ENCODE peak calls at places on chromosomes 11 and 22, in ten cellular contexts. G is transverse colon, D is adrenal gland, C is HCT116, W is tibial nerve, N is stomach, J is IMR-90, F is K562, E is sigmoid colon, Q is ovary. Z is an unnamed sample.

GRCh38 chr11:117960406-117960805 is 25.8 kb upstream of the IL10RA start:
- DNase-seq in C (no peak), W (no peak), G (no peak), E (no peak), F (no peak), D (no peak), N (no peak), J (no peak), Q (no peak), Z (no peak)

GRCh38 chr11:112004389-112004788 is 20.8 kb upstream of the DLAT start:
- DNase-seq in G (no peak), D (no peak), F (peak; percentile 34), E (no peak), N (no peak), W (no peak), Q (no peak), C (peak; percentile 10), J (no peak), Z (no peak)

GRCh38 chr11:77422690-77423089 is 51.2 kb downstream of the PAK1 start:
- DNase-seq in D (no peak), Q (no peak), W (no peak), E (no peak), F (no peak), N (no peak), C (no peak), G (no peak), J (no peak), Z (no peak)

GRCh38 chr11:68678031-68678441 is 6.3 kb upstream of the GAL start:
- DNase-seq in E (peak; percentile 55), D (no peak), G (peak; percentile 0), N (no peak), Q (no peak), J (no peak), W (no peak), C (no peak), F (no peak), Z (no peak)

GRCh38 chr11:57568330-57568766 is 876 bp upstream of the UBE2L6 start:
- DNase-seq in W (peak; percentile 90), F (peak; percentile 85), E (peak; percentile 90), D (no peak), N (no peak), J (peak; percentile 67), Q (peak; percentile 93), C (peak; percentile 56), G (no peak), Z (no peak)

GRCh38 chr11:114291381-114291780 is 4.8 kb upstream of the NNMT start:
- DNase-seq in D (no peak), N (no peak), E (no peak), C (no peak), W (no peak), Q (no peak), F (no peak), J (peak; percentile 66), G (no peak), Z (no peak)

GRCh38 chr22:36352775-36353507 is 34.8 kb downstream of the MYH9 start:
- DNase-seq in E (no peak), F (no peak), N (peak; percentile 91), G (no peak), D (peak; percentile 75), Q (peak; percentile 87), W (peak; percentile 82), J (peak; percentile 95), C (no peak), Z (peak; percentile 93)

GRCh38 chr11:71246559-71246958 is 5.8 kb downstream of the SHANK2 start:
- DNase-seq in J (no peak), C (no peak), F (no peak), W (no peak), D (no peak), N (peak; percentile 5), Q (no peak), E (peak; percentile 17), G (no peak), Z (no peak)

GRCh38 chr22:38964306-38964705 is 6.9 kb downstream of the APOBEC3A start:
- DNase-seq in N (no peak), Q (no peak), W (no peak), G (no peak), F (no peak), D (no peak), E (no peak), J (no peak), C (no peak), Z (no peak)

GRCh38 chr11:18366286-18366685 is 28.1 kb upstream of the LDHA start:
- DNase-seq in D (no peak), N (no peak), F (no peak), Q (no peak), G (no peak), C (no peak), W (no peak), J (no peak), E (no peak), Z (no peak)

GRCh38 chr22:37823134-37823985 is at the start of gene GALR3:
- DNase-seq in F (no peak), G (no peak), D (no peak), E (no peak), Q (no peak), C (no peak), N (no peak), J (no peak), W (no peak), Z (no peak)

GRCh38 chr11:68992743-68993255 is 12.0 kb upstream of the MRGPRD start:
- DNase-seq in E (peak; percentile 41), Q (no peak), J (no peak), N (no peak), F (no peak), D (no peak), G (peak; percentile 1), W (no peak), C (no peak), Z (no peak)

GRCh38 chr11:11807811-11808210 is 34.0 kb upstream of the USP47 start:
- DNase-seq in G (no peak), D (no peak), E (no peak), J (no peak), Q (no peak), W (no peak), C (no peak), F (no peak), N (no peak), Z (no peak)

GRCh38 chr11:117411736-117412135 is 84.1 kb downstream of the CEP164 start:
- DNase-seq in C (no peak), N (no peak), Q (no peak), G (no peak), J (no peak), D (no peak), F (no peak), E (peak; percentile 48), W (no peak), Z (no peak)

GRCh38 chr22:19291218-19291579 is 320 bp downstream of the CLTCL1 start:
- DNase-seq in F (peak; percentile 77), G (peak; percentile 40), E (peak; percentile 73), J (no peak), W (no peak), N (peak; percentile 31), Q (no peak), C (no peak), D (peak; percentile 50), Z (peak; percentile 58)

GRCh38 chr11:63937713-63938480 is 905 bp upstream of the NAA40 start:
- DNase-seq in E (no peak), Q (peak; percentile 50), D (no peak), W (no peak), J (no peak), G (peak; percentile 32), C (no peak), F (peak; percentile 62), N (no peak), Z (no peak)
- TF ChIP-seq CTCF in E (no peak), Q (no peak), D (no peak), W (no peak), J (no peak), G (no peak), C (no peak), F (no peak), N (no peak), Z (no peak)

GRCh38 chr11:67612751-67613150 is 6.0 kb downstream of the NDUFV1 start:
- DNase-seq in N (no peak), E (no peak), D (no peak), C (no peak), G (no peak), J (no peak), Q (no peak), F (no peak), W (no peak), Z (peak; percentile 16)

GRCh38 chr11:67613313-67613959 is 6.7 kb downstream of the NDUFV1 start:
- DNase-seq in E (no peak), G (no peak), J (no peak), W (no peak), D (no peak), C (no peak), N (no peak), F (no peak), Q (no peak), Z (peak; percentile 20)

GRCh38 chr11:67614730-67615454 is 8.2 kb downstream of the NDUFV1 start:
- DNase-seq in N (no peak), D (no peak), C (no peak), E (no peak), W (no peak), F (no peak), Q (no peak), J (no peak), G (no peak), Z (peak; percentile 26)

GRCh38 chr11:67615455-67616430 is 9.0 kb downstream of the NDUFV1 start:
- DNase-seq in Q (no peak), D (peak; percentile 24), C (peak; percentile 41), W (no peak), N (peak; percentile 62), E (no peak), F (peak; percentile 59), J (no peak), G (peak; percentile 55), Z (peak; percentile 73)

GRCh38 chr11:67613960-67614715 is 7.4 kb downstream of the NDUFV1 start:
- DNase-seq in Q (peak; percentile 75), C (peak; percentile 15), N (peak; percentile 71), W (no peak), D (peak; percentile 41), G (peak; percentile 77), J (peak; percentile 13), E (peak; percentile 79), F (peak; percentile 79), Z (peak; percentile 57)
- TF ChIP-seq POLR2A in Q (no peak), C (no peak), N (no peak), W (no peak), D (no peak), G (peak; percentile 59), J (no peak), E (no peak), F (peak; percentile 50), Z (no peak)

DNA sequence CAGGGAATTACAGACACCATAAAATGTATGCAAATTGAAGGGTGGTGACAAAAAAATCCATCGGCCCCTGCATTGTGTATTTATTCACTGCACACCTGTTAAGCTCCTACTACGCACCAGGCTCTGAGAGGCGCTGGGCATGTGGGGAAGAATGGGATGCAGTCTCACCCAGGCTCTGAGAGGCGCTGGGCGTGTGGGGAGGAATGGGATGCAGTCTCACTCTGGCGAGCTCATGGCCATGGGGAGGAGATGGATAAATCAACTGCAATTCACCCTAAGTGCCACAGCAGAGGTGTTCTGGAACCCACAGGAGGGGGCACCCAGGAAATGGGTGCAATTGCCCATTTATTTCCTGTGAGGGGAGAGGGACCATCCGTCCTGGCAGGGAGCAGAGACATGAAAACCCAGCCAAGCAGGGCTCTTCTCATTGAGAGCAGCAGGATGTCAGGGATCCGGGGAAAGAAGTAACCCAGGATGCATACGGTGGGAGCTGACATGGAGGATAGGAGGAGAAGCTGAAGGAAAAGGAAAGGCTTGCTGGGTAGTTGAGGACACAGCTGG is 798.7 kb downstream of the TBC1D22A start:
- DNase-seq in G (no peak), N (no peak), W (no peak), E (no peak), Q (no peak), J (no peak), C (no peak), F (no peak), D (no peak), Z (no peak)
- H3K9me3 ChIP-seq in G (no peaks in the 10 kb centered on the region), N (no peaks in the 10 kb centered on the region), W (no peaks in the 10 kb centered on the region), E (no peaks in the 10 kb centered on the region), Q (no peaks in the 10 kb centered on the region), J (peaks cover 41% of the 10 kb centered on the region), C (no peaks in the 10 kb centered on the region), F (no peaks in the 10 kb centered on the region), D (no peaks in the 10 kb centered on the region), Z (no peaks in the 10 kb centered on the region)

GRCh38 chr11:32615422-32615821 is 31.8 kb downstream of the EIF3M start:
- DNase-seq in G (no peak), E (no peak), W (no peak), J (no peak), D (no peak), F (no peak), Q (no peak), N (no peak), C (no peak), Z (no peak)
- TF ChIP-seq CTCF in G (no peak), E (no peak), W (no peak), J (peak; percentile 26), D (peak; percentile 22), F (peak; percentile 3), Q (peak; percentile 49), N (no peak), C (no peak), Z (no peak)

Z was measured in right lobe of liver.